ENCODE peak calls at places on chromosomes 13 and 19, in five cellular contexts. A is stomach, E is tibial nerve, J is HepG2, R is A549. Z is an unnamed sample.

GRCh38 chr19:16266586-16266942 is 58.1 kb upstream of the KLF2 start:
- DNase-seq in A (no peak), R (no peak), J (no peak), E (no peak), Z (no peak)

GRCh38 chr13:29718694-29719093 is 123.2 kb upstream of the SLC7A1 start:
- DNase-seq in J (no peak), R (no peak), A (no peak), E (no peak), Z (no peak)

GRCh38 chr13:29679357-29680050 is 84.0 kb upstream of the SLC7A1 start:
- DNase-seq in A (peak), J (no peak), E (no peak), R (no peak), Z (no peak)

GRCh38 chr19:17020823-17021222 is 5.8 kb downstream of the CPAMD8 start:
- DNase-seq in J (no peak), E (no peak), R (peak), A (no peak), Z (no peak)

GRCh38 chr19:45423033-45423588 is 606 bp downstream of the ERCC1 start:
- DNase-seq in E (no peak), J (no peak), R (no peak), A (no peak), Z (no peak)

GRCh38 chr13:81990652-81991051 is 1649.7 kb upstream of the SPRY2 start:
- DNase-seq in E (no peak), A (no peak), R (no peak), J (no peak), Z (no peak)

GRCh38 chr13:97395437-97396136 is 38.4 kb upstream of the RAP2A start:
- DNase-seq in R (peak), J (no peak), A (no peak), E (no peak), Z (no peak)

GRCh38 chr19:41821003-41821735 is 23.3 kb downstream of the LYPD4 start:
- DNase-seq in R (peak), A (peak), J (peak), E (no peak), Z (no peak)

GRCh38 chr19:15563325-15563794 is 51.7 kb upstream of the CYP4F8 start:
- DNase-seq in J (peak), R (no peak), E (no peak), A (peak), Z (no peak)

GRCh38 chr19:29841559-29842367 is 30.0 kb downstream of the CCNE1 start:
- DNase-seq in A (no peak), J (peak), R (peak), E (no peak), Z (peak)

GRCh38 chr19:8571006-8571411 is 6.2 kb downstream of the MYO1F start:
- DNase-seq in J (peak), A (peak), E (no peak), R (peak), Z (no peak)

GRCh38 chr13:114101325-114101821 is 31.1 kb downstream of the RASA3 start:
- DNase-seq in J (no peak), A (no peak), E (peak), R (no peak), Z (peak)

GRCh38 chr19:2722541-2723344 is 1.6 kb upstream of the DIRAS1 start:
- DNase-seq in J (no peak), E (no peak), A (peak), R (peak), Z (peak)

GRCh38 chr19:1650627-1651009 is 1.8 kb downstream of the TCF3 start:
- DNase-seq in E (no peak), A (no peak), J (no peak), R (no peak), Z (no peak)

GRCh38 chr13:113110048-113110851 is 4.7 kb downstream of the F7 start:
- DNase-seq in E (no peak), J (no peak), A (no peak), R (no peak), Z (peak)

GRCh38 chr19:33134571-33135041 is 2.7 kb downstream of the WDR88 start:
- DNase-seq in E (no peak), R (no peak), A (no peak), J (no peak), Z (no peak)

GRCh38 chr13:34076319-34076718 is 258.4 kb downstream of the RFC3 start:
- DNase-seq in R (no peak), E (no peak), J (no peak), A (no peak), Z (no peak)

GRCh38 chr19:6738726-6739389 is 622 bp upstream of the TRIP10 start:
- DNase-seq in A (peak), J (no peak), R (no peak), E (no peak), Z (peak)

GRCh38 chr13:97254809-97255208 is 32.7 kb downstream of the MBNL2 start:
- DNase-seq in A (no peak), R (peak), E (no peak), J (no peak), Z (no peak)

GRCh38 chr19:6644796-6645195 is 25.2 kb downstream of the TNFSF14 start:
- DNase-seq in A (no peak), E (no peak), R (no peak), J (no peak), Z (no peak)

GRCh38 chr13:91292630-91293221 is 54.8 kb upstream of the MIR17HG start:
- DNase-seq in R (no peak), A (no peak), J (no peak), E (no peak), Z (no peak)

GRCh38 chr19:14563989-14564650 is 7.7 kb downstream of the NDUFB7 start:
- DNase-seq in R (peak), J (no peak), E (no peak), A (no peak), Z (no peak)

GRCh38 chr13:47904239-47904638 is 96.8 kb downstream of the SUCLA2 start:
- DNase-seq in E (no peak), J (no peak), R (no peak), A (no peak), Z (no peak)

GRCh38 chr19:31592456-31592855 is 243.2 kb upstream of the TSHZ3 start:
- DNase-seq in R (no peak), J (no peak), E (no peak), A (no peak), Z (no peak)

GRCh38 chr19:58407658-58408151 is 744 bp upstream of the ZNF584 start:
- DNase-seq in J (peak), E (no peak), A (no peak), R (no peak), Z (no peak)

GRCh38 chr19:17872251-17873001 is 681 bp downstream of the SLC5A5 start:
- DNase-seq in J (no peak), R (no peak), E (no peak), A (no peak), Z (no peak)

GRCh38 chr13:98171806-98172569 is 5.1 kb downstream of the RNF113B start:
- DNase-seq in J (no peak), E (peak), A (peak), R (no peak), Z (no peak)

GRCh38 chr19:12788682-12789097 is 2.6 kb upstream of the JUNB start:
- DNase-seq in A (peak), E (no peak), J (peak), R (peak), Z (peak)

GRCh38 chr13:22017226-22017625 is 346.4 kb downstream of the FGF9 start:
- DNase-seq in E (no peak), A (no peak), R (no peak), J (no peak), Z (no peak)

GRCh38 chr13:20142019-20142926 is 18.6 kb downstream of the GJA3 start:
- DNase-seq in A (no peak), R (no peak), J (no peak), E (no peak), Z (no peak)

GRCh38 chr19:47544075-47544474 is 28.9 kb downstream of the ZNF541 start:
- DNase-seq in A (no peak), J (no peak), E (no peak), R (no peak), Z (no peak)

GRCh38 chr13:50080856-50081105 is 65.5 kb downstream of the KCNRG start:
- DNase-seq in R (no peak), J (no peak), A (no peak), E (no peak), Z (no peak)

GRCh38 chr19:952680-953500 is 27.1 kb downstream of the ARID3A start:
- DNase-seq in A (no peak), R (no peak), E (no peak), J (peak), Z (no peak)

GRCh38 chr19:45753548-45753947 is 15.5 kb downstream of the SIX5 start:
- DNase-seq in A (no peak), E (no peak), R (no peak), J (no peak), Z (no peak)

GRCh38 chr13:89052699-89053098 is 1381.5 kb downstream of the SLITRK5 start:
- DNase-seq in E (no peak), J (no peak), R (no peak), A (no peak), Z (no peak)

GRCh38 chr13:34159946-34160345 is 342.0 kb downstream of the RFC3 start:
- DNase-seq in J (no peak), R (no peak), A (no peak), E (no peak), Z (no peak)

GRCh38 chr19:23203841-23204344 is 46.3 kb downstream of the ZNF724 start:
- DNase-seq in A (no peak), R (no peak), E (no peak), J (no peak), Z (no peak)

GRCh38 chr19:11130824-11131455 is 24.6 kb downstream of the SPC24 start:
- DNase-seq in E (peak), J (peak), R (peak), A (peak), Z (peak)

GRCh38 chr13:27257233-27257568 is 5.8 kb downstream of the RPL21 start:
- DNase-seq in E (no peak), R (no peak), A (no peak), J (no peak), Z (no peak)

GRCh38 chr13:27245610-27246009 is 5.7 kb upstream of the RPL21 start:
- DNase-seq in J (no peak), A (no peak), E (no peak), R (no peak), Z (no peak)

GRCh38 chr13:27252467-27252866 is 1.1 kb downstream of the RPL21 start:
- DNase-seq in R (no peak), A (no peak), J (no peak), E (no peak), Z (no peak)

GRCh38 chr13:27250833-27251165 is 559 bp upstream of the RPL21 start:
- DNase-seq in A (no peak), R (no peak), J (no peak), E (no peak), Z (no peak)

GRCh38 chr13:27251166-27252088 is at the start of gene RPL21:
- DNase-seq in J (peak), R (peak), A (peak), E (peak), Z (peak)
- TF ChIP-seq EP300 in J (peak), R (no peak), A (peak), E (peak), Z (peak)

DNA sequence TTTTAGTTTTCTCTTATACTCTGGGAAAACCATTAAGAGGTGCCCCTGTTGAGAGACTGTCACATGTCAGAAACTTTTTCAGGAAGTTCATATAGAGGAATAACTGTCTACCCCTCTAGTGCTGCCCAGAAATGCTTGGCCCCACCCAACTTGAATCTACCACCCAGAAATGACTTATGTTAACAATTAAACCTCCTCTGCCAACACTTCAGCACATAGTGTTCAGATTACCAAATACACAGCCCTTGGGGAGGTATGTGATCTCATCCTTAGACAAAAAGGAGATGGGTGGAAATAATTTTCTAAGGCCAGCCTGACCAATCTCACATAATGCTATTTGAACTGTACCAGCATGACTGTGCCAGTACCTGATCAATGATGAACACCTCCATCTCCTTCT is 35.6 kb downstream of the CCDC169 start:
- DNase-seq in E (no peak), J (no peak), R (no peak), A (no peak), Z (no peak)
- TF ChIP-seq CTCF in E (no peak), J (no peak), R (no peak), A (no peak), Z (no peak)

DNA sequence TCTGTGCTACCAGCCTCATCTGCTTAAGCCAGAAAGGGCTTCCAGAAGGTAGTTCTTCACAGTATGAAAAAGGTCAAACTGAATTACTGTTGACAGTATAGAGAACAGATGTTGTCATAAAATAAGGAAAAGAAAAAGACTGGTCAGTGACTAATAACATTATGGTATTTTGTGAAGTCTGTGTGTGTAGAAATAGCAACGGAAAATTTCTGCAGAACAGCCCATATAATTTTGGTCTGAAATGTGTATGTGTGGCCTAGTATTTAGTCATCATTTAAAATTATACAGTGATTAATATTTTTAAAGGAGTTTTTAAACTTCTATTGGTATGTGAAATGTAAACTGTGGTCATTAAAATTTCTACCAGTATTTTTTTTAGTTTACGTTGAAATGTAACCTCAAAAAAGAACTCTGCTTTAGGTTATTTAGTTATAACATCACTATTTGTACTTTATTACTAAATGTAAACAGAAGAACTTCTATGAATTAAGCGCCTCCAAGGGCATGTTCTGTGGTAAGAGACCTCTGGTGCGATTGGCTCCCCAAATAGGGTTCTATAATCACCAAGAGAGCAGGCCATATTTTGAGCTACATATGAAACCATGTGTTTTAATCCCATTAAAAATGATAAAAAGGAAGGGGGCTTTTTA is 3.3 kb upstream of the GPR183 start:
- DNase-seq in A (no peak), R (no peak), E (no peak), J (no peak), Z (no peak)
- H3K27ac ChIP-seq in A (peak), R (no peak), E (no peak), J (no peak), Z (peak)

GRCh38 chr13:77894743-77895142 is 23.9 kb downstream of the EDNRB start:
- DNase-seq in J (no peak), E (no peak), A (no peak), R (no peak), Z (no peak)

GRCh38 chr13:77896977-77897376 is 21.7 kb downstream of the EDNRB start:
- DNase-seq in A (no peak), E (no peak), J (no peak), R (no peak), Z (no peak)

GRCh38 chr13:77893066-77893465 is 25.6 kb downstream of the EDNRB start:
- DNase-seq in J (no peak), A (no peak), E (no peak), R (no peak), Z (no peak)

GRCh38 chr13:77898097-77898496 is 20.5 kb downstream of the EDNRB start:
- DNase-seq in R (no peak), J (no peak), E (no peak), A (no peak), Z (no peak)

DNA sequence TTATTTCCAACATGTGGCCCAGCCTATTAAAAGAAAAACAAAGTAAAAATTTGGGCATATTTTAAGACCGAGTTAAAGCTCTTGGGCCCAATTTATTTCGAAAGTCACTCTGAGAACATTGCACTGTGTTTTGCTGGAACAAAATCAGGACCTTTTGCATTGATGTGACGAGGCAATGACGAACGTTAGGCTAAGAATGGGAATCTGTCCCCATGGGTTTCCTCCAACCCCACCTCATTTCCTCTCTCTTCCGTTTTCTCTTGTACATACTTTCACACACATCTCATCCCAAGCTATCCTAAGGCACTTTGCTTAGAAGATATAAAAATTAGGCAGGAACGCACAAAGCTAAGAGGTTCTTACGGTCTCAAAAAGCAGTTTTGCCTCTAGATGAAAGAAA is 22.1 kb downstream of the EDNRB start:
- DNase-seq in J (no peak), E (peak), A (no peak), R (no peak), Z (peak)
- TF ChIP-seq EP300 in J (no peak), E (peak), A (no peak), R (no peak), Z (peak)

DNA sequence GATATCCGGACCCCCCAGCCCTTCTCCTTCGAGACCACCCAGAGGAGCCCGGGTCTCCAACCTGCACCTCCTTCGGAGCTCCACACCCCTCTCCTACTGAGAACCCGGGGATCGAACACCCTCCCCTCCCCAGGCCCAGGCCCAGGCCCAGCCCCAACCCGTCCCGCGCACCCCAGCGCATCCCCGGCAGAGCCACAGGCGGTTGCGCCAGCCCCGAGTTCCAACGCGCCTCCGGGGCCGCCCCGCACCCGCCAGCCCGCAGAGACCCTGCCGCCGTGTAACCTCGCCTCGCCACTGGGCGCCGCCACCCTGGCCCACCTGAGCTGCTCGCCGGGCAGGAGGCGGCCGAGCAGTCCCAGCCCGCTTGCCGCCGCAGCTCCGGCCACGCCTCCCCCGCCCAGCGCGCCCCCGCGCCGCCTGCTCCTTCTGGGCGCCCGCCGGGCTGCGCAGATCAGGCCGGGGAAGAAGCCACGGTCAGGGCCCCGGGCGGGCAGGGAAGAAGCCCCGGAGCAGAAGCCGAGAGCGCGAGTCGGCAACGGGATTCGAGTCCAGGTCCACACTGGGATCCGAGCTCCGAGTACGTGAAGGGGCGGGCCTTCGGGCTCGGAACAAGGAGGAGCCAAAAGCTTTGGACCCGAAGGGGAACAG is at the start of gene MBOAT7:
- DNase-seq in R (no peak), J (no peak), E (no peak), A (no peak), Z (no peak)
- TF ChIP-seq CTCF in R (peak), J (peak), E (peak), A (no peak), Z (peak)

GRCh38 chr13:79782541-79783216 is 301.7 kb downstream of the NDFIP2 start:
- DNase-seq in J (peak), R (no peak), E (peak), A (peak), Z (no peak)
- H3K27ac ChIP-seq in J (no peak), R (no peak), E (no peak), A (no peak), Z (no peak)

GRCh38 chr13:111371211-111371610 is 50.8 kb downstream of the TEX29 start:
- DNase-seq in E (no peak), R (no peak), J (no peak), A (no peak), Z (no peak)
- TF ChIP-seq EP300 in E (no peak), R (no peak), J (no peak), A (no peak), Z (no peak)

Z was measured in sigmoid colon.